ENCODE peak calls at places on chromosomes 3 and 15, in nine cellular contexts. J is pancreas, Q is aorta, S is endodermal cell, E is iPS DF 6.9, V is WERI-Rb-1, T is IMR-90, M is body of pancreas, U is PC-3. Y is an unnamed sample.

GRCh38 chr3:197913981-197914380 is 36.0 kb upstream of the RPL35A start:
- DNase-seq in J (no peak), Q (no peak), S (no peak), E (no peak), V (no peak), T (no peak), M (no peak), U (no peak), Y (no peak)

GRCh38 chr3:35383719-35384555 is 255.4 kb upstream of the ARPP21 start:
- DNase-seq in J (no peak), Q (no peak), S (peak; percentile 48), E (no peak), V (peak; percentile 39), T (no peak), M (no peak), U (peak; percentile 9), Y (no peak)

GRCh38 chr15:68704496-68705021 is 116.1 kb downstream of the ANP32A start:
- DNase-seq in J (no peak), Q (no peak), S (peak; percentile 77), E (no peak), V (peak; percentile 69), T (peak; percentile 20), M (peak; percentile 12), U (no peak), Y (no peak)

GRCh38 chr15:100438570-100438969 is 90.2 kb downstream of the CERS3 start:
- DNase-seq in J (peak; percentile 36), Q (peak; percentile 69), S (no peak), E (no peak), V (peak; percentile 59), T (no peak), M (peak; percentile 55), U (peak; percentile 10), Y (no peak)

GRCh38 chr3:112333386-112334334 is 704 bp downstream of the CD200 start:
- DNase-seq in J (no peak), Q (peak; percentile 54), S (peak; percentile 76), E (no peak), V (no peak), T (no peak), M (no peak), U (no peak), Y (no peak)

GRCh38 chr3:74000715-74001114 is 376.0 kb upstream of the PDZRN3 start:
- DNase-seq in J (no peak), Q (no peak), S (no peak), E (no peak), V (no peak), T (no peak), M (no peak), U (no peak), Y (no peak)

GRCh38 chr3:141828487-141829284 is 47.8 kb upstream of the ATP1B3 start:
- DNase-seq in J (peak; percentile 20), Q (no peak), S (no peak), E (no peak), V (peak; percentile 53), T (peak; percentile 3), M (peak; percentile 65), U (peak; percentile 57), Y (peak; percentile 54)

GRCh38 chr3:33746412-33747116 is 28.5 kb upstream of the CLASP2 start:
- DNase-seq in J (no peak), Q (no peak), S (no peak), E (no peak), V (no peak), T (no peak), M (no peak), U (no peak), Y (no peak)

GRCh38 chr3:126798521-126798920 is 94.5 kb downstream of the CHCHD6 start:
- DNase-seq in J (no peak), Q (no peak), S (peak; percentile 35), E (no peak), V (no peak), T (peak; percentile 52), M (no peak), U (no peak), Y (no peak)

GRCh38 chr15:22930782-22931484 is 49.2 kb downstream of the CYFIP1 start:
- DNase-seq in J (peak; percentile 89), Q (peak; percentile 68), S (no peak), E (no peak), V (no peak), T (peak; percentile 27), M (peak; percentile 93), U (peak; percentile 40), Y (no peak)

DNA sequence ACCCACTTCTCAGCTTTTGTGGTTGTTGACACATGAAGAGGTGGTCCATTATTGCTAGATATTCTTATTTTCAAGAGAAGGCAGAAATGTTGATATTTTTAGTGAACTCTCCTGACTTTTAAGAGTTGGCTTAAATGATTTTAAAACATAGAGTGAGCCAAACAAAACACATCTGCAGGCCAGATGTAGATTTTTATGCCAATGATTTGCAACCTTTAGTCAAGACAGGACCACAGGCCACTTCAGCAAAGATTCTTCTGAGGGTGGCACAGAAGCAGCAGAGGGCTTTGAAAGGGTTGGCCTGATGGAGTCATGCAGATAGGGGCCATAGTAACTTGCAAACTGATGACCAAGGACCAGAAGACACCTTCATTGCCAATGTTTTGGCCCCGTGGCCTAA is 276.5 kb upstream of the P2RY1 start:
- DNase-seq in J (no peak), Q (no peak), S (no peak), E (no peak), V (no peak), T (no peak), M (no peak), U (no peak), Y (no peak)
- H3K9me3 ChIP-seq in J (no peaks in the 10 kb centered on the region), Q (no peaks in the 10 kb centered on the region), S (no peaks in the 10 kb centered on the region), E (no peaks in the 10 kb centered on the region), V (no peaks in the 10 kb centered on the region), T (no peaks in the 10 kb centered on the region), M (no peaks in the 10 kb centered on the region), U (no peaks in the 10 kb centered on the region), Y (peaks cover 4% of the 10 kb centered on the region)

DNA sequence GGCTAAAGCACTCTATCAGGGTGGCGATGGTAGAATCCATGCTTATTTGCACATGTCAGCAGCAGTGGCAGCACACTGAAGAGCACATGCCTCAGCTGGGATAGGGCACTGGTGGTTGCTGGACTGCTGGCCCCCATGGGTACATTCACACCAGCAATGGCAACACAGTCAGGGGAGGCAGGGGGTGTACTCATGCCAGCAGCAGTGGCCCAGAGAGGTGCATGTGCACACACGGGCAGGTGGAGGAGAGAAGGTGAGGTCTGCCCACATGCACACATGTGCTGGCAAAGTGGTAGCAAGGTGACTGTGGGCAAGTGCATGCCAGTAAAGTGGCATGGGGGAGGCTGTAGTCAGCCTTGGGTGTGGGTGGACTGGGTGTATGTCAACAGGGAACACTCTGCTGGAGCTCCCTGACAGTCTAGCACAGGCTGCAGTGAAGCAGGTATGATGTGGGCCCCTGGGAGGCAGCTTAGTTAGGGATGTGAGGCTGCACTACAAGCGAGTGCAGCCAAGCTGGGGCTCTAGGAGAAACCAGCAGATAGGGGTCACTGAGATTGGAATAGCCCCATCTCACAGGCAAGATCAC is 53.9 kb upstream of the NPAP1 start:
- DNase-seq in J (no peak), Q (no peak), S (no peak), E (no peak), V (no peak), T (no peak), M (no peak), U (no peak), Y (no peak)
- H3K9me3 ChIP-seq in J (no peaks in the 10 kb centered on the region), Q (peaks cover 4% of the 10 kb centered on the region), S (peaks cover 53% of the 10 kb centered on the region), E (peaks cover 6% of the 10 kb centered on the region), V (no peaks in the 10 kb centered on the region), T (peaks cover 15% of the 10 kb centered on the region), M (no peaks in the 10 kb centered on the region), U (peaks cover 26% of the 10 kb centered on the region), Y (peaks cover 5% of the 10 kb centered on the region)

GRCh38 chr15:53549697-53550315 is 209.7 kb downstream of the WDR72 start:
- DNase-seq in J (no peak), Q (no peak), S (no peak), E (no peak), V (no peak), T (no peak), M (peak; percentile 7), U (peak; percentile 67), Y (peak; percentile 7)
- H3K9me3 ChIP-seq in J (no peaks in the 10 kb centered on the region), Q (no peaks in the 10 kb centered on the region), S (no peaks in the 10 kb centered on the region), E (no peaks in the 10 kb centered on the region), V (no peaks in the 10 kb centered on the region), T (peaks cover 2% of the 10 kb centered on the region), M (no peaks in the 10 kb centered on the region), U (no peaks in the 10 kb centered on the region), Y (peaks cover 6% of the 10 kb centered on the region)

DNA sequence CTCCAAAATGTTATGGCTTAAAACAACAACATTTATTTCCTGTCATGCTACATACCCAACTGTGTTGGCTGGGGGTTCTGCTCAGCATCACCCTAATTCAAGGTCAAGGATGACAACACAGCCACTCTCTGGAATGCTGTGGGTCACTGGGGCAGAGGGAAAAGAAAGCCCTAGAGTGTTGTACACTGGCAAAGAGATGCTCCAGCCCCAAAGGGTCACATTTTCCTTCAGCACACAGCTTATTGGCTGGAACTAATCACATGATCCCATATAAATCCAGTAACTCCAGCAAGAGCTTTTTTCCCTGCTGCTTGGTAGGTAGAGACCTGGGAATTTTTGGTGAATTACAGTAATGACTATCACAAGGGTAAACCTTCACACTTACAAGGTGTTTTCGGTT is 1041.4 kb downstream of the NTRK3 start:
- DNase-seq in J (no peak), Q (no peak), S (no peak), E (no peak), V (no peak), T (no peak), M (no peak), U (no peak), Y (no peak)
- H3K9me3 ChIP-seq in J (no peaks in the 10 kb centered on the region), Q (no peaks in the 10 kb centered on the region), S (no peaks in the 10 kb centered on the region), E (no peaks in the 10 kb centered on the region), V (no peaks in the 10 kb centered on the region), T (peaks cover 8% of the 10 kb centered on the region), M (no peaks in the 10 kb centered on the region), U (no peaks in the 10 kb centered on the region), Y (no peaks in the 10 kb centered on the region)

DNA sequence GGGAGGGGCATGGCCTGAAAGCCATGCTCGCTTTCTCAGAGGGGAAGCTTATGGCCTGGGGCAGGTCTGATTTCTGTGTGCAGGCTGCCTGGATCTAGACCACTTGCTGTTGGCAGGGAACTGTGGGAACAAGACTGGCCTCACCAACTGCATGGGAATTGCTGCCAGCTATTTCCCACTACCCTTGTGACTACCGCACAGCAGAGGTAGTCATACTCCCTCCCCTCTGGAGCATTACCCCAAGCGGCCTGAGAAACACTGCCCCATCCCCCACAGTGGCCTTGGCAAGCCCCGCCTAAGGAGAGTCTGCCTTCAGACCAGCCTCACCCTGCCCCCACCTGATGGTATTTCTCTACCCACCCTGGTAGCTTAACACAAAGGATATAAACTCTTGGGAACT is 199.4 kb upstream of the CADM2 start:
- DNase-seq in J (peak; percentile 43), Q (no peak), S (no peak), E (no peak), V (no peak), T (no peak), M (peak; percentile 69), U (no peak), Y (no peak)
- H3K9me3 ChIP-seq in J (no peaks in the 10 kb centered on the region), Q (peaks cover 2% of the 10 kb centered on the region), S (no peaks in the 10 kb centered on the region), E (no peaks in the 10 kb centered on the region), V (no peaks in the 10 kb centered on the region), T (peaks cover 22% of the 10 kb centered on the region), M (no peaks in the 10 kb centered on the region), U (no peaks in the 10 kb centered on the region), Y (no peaks in the 10 kb centered on the region)

DNA sequence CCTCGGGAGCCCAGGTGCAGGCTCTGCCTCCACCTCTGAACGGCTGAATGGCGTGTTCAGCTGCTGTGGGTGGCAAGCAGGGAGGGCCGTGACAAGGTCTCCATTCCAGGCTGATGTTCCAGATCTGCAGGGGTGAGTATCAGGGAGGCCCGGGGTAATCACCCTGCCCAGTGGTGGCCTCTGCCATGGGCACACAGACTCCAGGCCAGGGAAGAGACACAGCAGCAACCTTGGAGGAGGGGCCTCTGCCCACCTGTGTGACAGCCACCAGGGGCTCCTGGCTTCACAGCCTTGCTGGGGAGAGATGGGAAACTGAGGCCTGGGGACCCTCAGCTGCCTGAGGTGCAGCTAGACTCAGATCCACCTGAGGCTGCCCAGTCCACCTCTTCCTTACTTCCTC is 25.6 kb upstream of the ACAD9 start:
- DNase-seq in J (no peak), Q (no peak), S (no peak), E (no peak), V (no peak), T (no peak), M (no peak), U (no peak), Y (no peak)
- H3K9me3 ChIP-seq in J (no peaks in the 10 kb centered on the region), Q (peaks cover 5% of the 10 kb centered on the region), S (peaks cover 52% of the 10 kb centered on the region), E (peaks cover 3% of the 10 kb centered on the region), V (peaks cover 10% of the 10 kb centered on the region), T (peaks cover 21% of the 10 kb centered on the region), M (no peaks in the 10 kb centered on the region), U (peaks cover 5% of the 10 kb centered on the region), Y (peaks cover 23% of the 10 kb centered on the region)